ENCODE peak calls at places on chromosomes 16 and 17, in six cellular contexts. One of them, this sample, is unnamed.

GRCh38 chr17:42112552-42113176 is at the start of gene DHX58:
- DNase-seq in C1 segment of cervical spinal cord: peak
- DNase-seq in NAMALWA: peak
- DNase-seq in H9: no peak
- DNase-seq in NCI-H1417: no peak
- DNase-seq in NCI-H1694 treated with DMSO at 0.1 percent for 48 hours: no peak
- DNase-seq in this sample: no peak

GRCh38 chr17:1604831-1605528 is 23.7 kb downstream of the SLC43A2 start:
- DNase-seq in NAMALWA: no peak
- DNase-seq in C1 segment of cervical spinal cord: no peak
- DNase-seq in NCI-H1694 treated with DMSO at 0.1 percent for 48 hours: no peak
- DNase-seq in NCI-H1417: no peak
- DNase-seq in H9: peak
- DNase-seq in this sample: no peak

GRCh38 chr17:27625856-27626255 is 5.1 kb upstream of the LGALS9 start:
- DNase-seq in C1 segment of cervical spinal cord: no peak
- DNase-seq in H9: no peak
- DNase-seq in NCI-H1417: no peak
- DNase-seq in NAMALWA: no peak
- DNase-seq in NCI-H1694 treated with DMSO at 0.1 percent for 48 hours: no peak
- DNase-seq in this sample: no peak

GRCh38 chr17:2181206-2181983 is 122.2 kb downstream of the SMG6 start:
- DNase-seq in C1 segment of cervical spinal cord: peak
- DNase-seq in NCI-H1417: no peak
- DNase-seq in H9: no peak
- DNase-seq in NCI-H1694 treated with DMSO at 0.1 percent for 48 hours: no peak
- DNase-seq in NAMALWA: no peak
- DNase-seq in this sample: no peak

GRCh38 chr16:10981697-10982216 is 37.4 kb downstream of the CLEC16A start:
- DNase-seq in C1 segment of cervical spinal cord: no peak
- DNase-seq in NCI-H1694 treated with DMSO at 0.1 percent for 48 hours: no peak
- DNase-seq in NCI-H1417: no peak
- DNase-seq in H9: peak
- DNase-seq in NAMALWA: peak
- DNase-seq in this sample: no peak

GRCh38 chr16:53048139-53048915 is 4.4 kb downstream of the CHD9NB start:
- DNase-seq in NCI-H1694 treated with DMSO at 0.1 percent for 48 hours: no peak
- DNase-seq in C1 segment of cervical spinal cord: no peak
- DNase-seq in H9: no peak
- DNase-seq in NAMALWA: no peak
- DNase-seq in NCI-H1417: no peak
- DNase-seq in this sample: no peak

GRCh38 chr16:2858245-2859025 is 465 bp upstream of the PRSS22 start:
- DNase-seq in NCI-H1417: peak
- DNase-seq in H9: peak
- DNase-seq in NAMALWA: no peak
- DNase-seq in NCI-H1694 treated with DMSO at 0.1 percent for 48 hours: no peak
- DNase-seq in C1 segment of cervical spinal cord: no peak
- DNase-seq in this sample: no peak

GRCh38 chr17:78257810-78258322 is 26.4 kb downstream of the TMEM235 start:
- DNase-seq in C1 segment of cervical spinal cord: no peak
- DNase-seq in H9: no peak
- DNase-seq in NCI-H1694 treated with DMSO at 0.1 percent for 48 hours: no peak
- DNase-seq in NAMALWA: peak
- DNase-seq in NCI-H1417: peak
- DNase-seq in this sample: no peak

GRCh38 chr17:47705536-47706481 is 11.8 kb downstream of the TBKBP1 start:
- DNase-seq in NCI-H1694 treated with DMSO at 0.1 percent for 48 hours: no peak
- DNase-seq in NAMALWA: no peak
- DNase-seq in NCI-H1417: no peak
- DNase-seq in H9: no peak
- DNase-seq in C1 segment of cervical spinal cord: no peak
- DNase-seq in this sample: no peak

GRCh38 chr17:2551493-2551892 is 39.8 kb upstream of the METTL16 start:
- DNase-seq in C1 segment of cervical spinal cord: no peak
- DNase-seq in NAMALWA: no peak
- DNase-seq in NCI-H1694 treated with DMSO at 0.1 percent for 48 hours: no peak
- DNase-seq in H9: peak
- DNase-seq in NCI-H1417: no peak
- DNase-seq in this sample: no peak

GRCh38 chr17:82213251-82214011 is 789 bp upstream of the CCDC57 start:
- DNase-seq in NCI-H1694 treated with DMSO at 0.1 percent for 48 hours: peak
- DNase-seq in C1 segment of cervical spinal cord: no peak
- DNase-seq in H9: no peak
- DNase-seq in NAMALWA: peak
- DNase-seq in NCI-H1417: peak
- DNase-seq in this sample: no peak

GRCh38 chr17:83024205-83024971 is 55.0 kb upstream of the METRNL start:
- DNase-seq in NCI-H1417: no peak
- DNase-seq in H9: peak
- DNase-seq in NAMALWA: no peak
- DNase-seq in NCI-H1694 treated with DMSO at 0.1 percent for 48 hours: no peak
- DNase-seq in C1 segment of cervical spinal cord: no peak
- DNase-seq in this sample: no peak

GRCh38 chr16:50257876-50258275 is 8.5 kb upstream of the ADCY7 start:
- DNase-seq in C1 segment of cervical spinal cord: no peak
- DNase-seq in NCI-H1417: no peak
- DNase-seq in NCI-H1694 treated with DMSO at 0.1 percent for 48 hours: no peak
- DNase-seq in NAMALWA: no peak
- DNase-seq in H9: no peak
- DNase-seq in this sample: no peak

GRCh38 chr17:79563237-79564013 is 47.4 kb downstream of the RBFOX3 start:
- DNase-seq in NCI-H1694 treated with DMSO at 0.1 percent for 48 hours: no peak
- DNase-seq in C1 segment of cervical spinal cord: no peak
- DNase-seq in NCI-H1417: no peak
- DNase-seq in NAMALWA: no peak
- DNase-seq in H9: no peak
- DNase-seq in this sample: no peak

GRCh38 chr16:79589495-79590134 is 10.9 kb downstream of the MAF start:
- DNase-seq in H9: peak
- DNase-seq in C1 segment of cervical spinal cord: no peak
- DNase-seq in NCI-H1417: no peak
- DNase-seq in NAMALWA: no peak
- DNase-seq in NCI-H1694 treated with DMSO at 0.1 percent for 48 hours: no peak
- DNase-seq in this sample: no peak

GRCh38 chr16:64870859-64871258 is 251.0 kb downstream of the CDH11 start:
- DNase-seq in C1 segment of cervical spinal cord: no peak
- DNase-seq in NAMALWA: no peak
- DNase-seq in NCI-H1694 treated with DMSO at 0.1 percent for 48 hours: no peak
- DNase-seq in H9: no peak
- DNase-seq in NCI-H1417: no peak
- DNase-seq in this sample: no peak

GRCh38 chr16:69195371-69196029 is 8.5 kb downstream of the SNTB2 start:
- DNase-seq in NCI-H1417: no peak
- DNase-seq in NAMALWA: no peak
- DNase-seq in NCI-H1694 treated with DMSO at 0.1 percent for 48 hours: no peak
- DNase-seq in H9: no peak
- DNase-seq in C1 segment of cervical spinal cord: no peak
- DNase-seq in this sample: no peak

GRCh38 chr16:9225527-9226316 is 134.3 kb downstream of the HAPSTR1 start:
- DNase-seq in NCI-H1417: no peak
- DNase-seq in H9: peak
- DNase-seq in C1 segment of cervical spinal cord: no peak
- DNase-seq in NCI-H1694 treated with DMSO at 0.1 percent for 48 hours: no peak
- DNase-seq in NAMALWA: peak
- DNase-seq in this sample: no peak